ENCODE peak calls at places on chromosomes 11 and 22, in four cellular contexts. One of them, this sample, is unnamed.

GRCh38 chr11:13015753-13016152 is 6.6 kb downstream of the RASSF10 start:
- DNase-seq in CD4-positive, alpha-beta T cell: no peak
- DNase-seq in B cell: no peak
- DNase-seq in fibroblast of mammary gland: no peak
- DNase-seq in this sample: no peak

GRCh38 chr22:25032066-25032465 is 79.5 kb downstream of the KIAA1671 start:
- DNase-seq in CD4-positive, alpha-beta T cell: no peak
- DNase-seq in B cell: no peak
- DNase-seq in fibroblast of mammary gland: no peak
- DNase-seq in this sample: no peak

GRCh38 chr11:120707098-120707497 is 195.6 kb downstream of the GRIK4 start:
- DNase-seq in CD4-positive, alpha-beta T cell: no peak
- DNase-seq in B cell: no peak
- DNase-seq in fibroblast of mammary gland: no peak
- DNase-seq in this sample: no peak

GRCh38 chr11:45644981-45645889 is 20.2 kb downstream of the CHST1 start:
- DNase-seq in CD4-positive, alpha-beta T cell: no peak
- DNase-seq in B cell: no peak
- DNase-seq in fibroblast of mammary gland: no peak
- DNase-seq in this sample: no peak

GRCh38 chr11:3627291-3627690 is 14.5 kb downstream of the ART5 start:
- DNase-seq in CD4-positive, alpha-beta T cell: no peak
- DNase-seq in B cell: no peak
- DNase-seq in fibroblast of mammary gland: peak; percentile 82
- DNase-seq in this sample: no peak

GRCh38 chr11:11422291-11423128 is 69.5 kb upstream of the CSNK2A3 start:
- DNase-seq in CD4-positive, alpha-beta T cell: no peak
- DNase-seq in B cell: no peak
- DNase-seq in fibroblast of mammary gland: no peak
- DNase-seq in this sample: no peak

GRCh38 chr11:13942908-13943505 is 19.5 kb upstream of the SPON1 start:
- DNase-seq in CD4-positive, alpha-beta T cell: no peak
- DNase-seq in B cell: no peak
- DNase-seq in fibroblast of mammary gland: peak; percentile 64
- DNase-seq in this sample: no peak

GRCh38 chr11:128772814-128773213 is 78.9 kb downstream of the FLI1 start:
- DNase-seq in CD4-positive, alpha-beta T cell: peak; percentile 42
- DNase-seq in B cell: peak; percentile 86
- DNase-seq in fibroblast of mammary gland: no peak
- DNase-seq in this sample: no peak

GRCh38 chr11:112302226-112302868 is 41.7 kb upstream of the PLET1 start:
- DNase-seq in CD4-positive, alpha-beta T cell: no peak
- DNase-seq in B cell: no peak
- DNase-seq in fibroblast of mammary gland: no peak
- DNase-seq in this sample: no peak

GRCh38 chr11:118224512-118225180 is at the start of gene JAML:
- DNase-seq in CD4-positive, alpha-beta T cell: peak; percentile 70
- DNase-seq in B cell: peak; percentile 30
- DNase-seq in fibroblast of mammary gland: no peak
- DNase-seq in this sample: no peak

GRCh38 chr11:64762916-64763803 is 3.4 kb upstream of the PYGM start:
- DNase-seq in CD4-positive, alpha-beta T cell: peak; percentile 36
- DNase-seq in B cell: peak; percentile 60
- DNase-seq in fibroblast of mammary gland: peak; percentile 54
- DNase-seq in this sample: no peak

GRCh38 chr11:110951041-110951440 is 238.8 kb upstream of the ARHGAP20 start:
- DNase-seq in CD4-positive, alpha-beta T cell: no peak
- DNase-seq in B cell: no peak
- DNase-seq in fibroblast of mammary gland: no peak
- DNase-seq in this sample: no peak

GRCh38 chr22:27394806-27395404 is 406.7 kb downstream of the MN1 start:
- DNase-seq in CD4-positive, alpha-beta T cell: no peak
- DNase-seq in B cell: no peak
- DNase-seq in fibroblast of mammary gland: no peak
- DNase-seq in this sample: no peak

GRCh38 chr22:23233084-23233501 is 52.8 kb downstream of the BCR start:
- DNase-seq in CD4-positive, alpha-beta T cell: no peak
- DNase-seq in B cell: no peak
- DNase-seq in fibroblast of mammary gland: peak; percentile 48
- DNase-seq in this sample: peak; percentile 47

GRCh38 chr11:134019500-134019899 is 49.4 kb upstream of the JAM3 start:
- DNase-seq in CD4-positive, alpha-beta T cell: no peak
- DNase-seq in B cell: no peak
- DNase-seq in fibroblast of mammary gland: no peak
- DNase-seq in this sample: no peak

GRCh38 chr11:125285844-125286243 is 121.3 kb downstream of the PKNOX2 start:
- DNase-seq in CD4-positive, alpha-beta T cell: no peak
- DNase-seq in B cell: no peak
- DNase-seq in fibroblast of mammary gland: no peak
- DNase-seq in this sample: no peak

GRCh38 chr11:31958086-31958735 is 132.7 kb upstream of the RCN1 start:
- DNase-seq in CD4-positive, alpha-beta T cell: peak; percentile 24
- DNase-seq in B cell: peak; percentile 49
- DNase-seq in fibroblast of mammary gland: peak; percentile 56
- DNase-seq in this sample: peak; percentile 88

GRCh38 chr11:2097356-2097997 is 41.7 kb downstream of the IGF2 start:
- DNase-seq in CD4-positive, alpha-beta T cell: no peak
- DNase-seq in B cell: no peak
- DNase-seq in fibroblast of mammary gland: peak; percentile 67
- DNase-seq in this sample: no peak

GRCh38 chr11:112363527-112363926 is 102.9 kb upstream of the PLET1 start:
- DNase-seq in CD4-positive, alpha-beta T cell: no peak
- DNase-seq in B cell: no peak
- DNase-seq in fibroblast of mammary gland: peak; percentile 76
- DNase-seq in this sample: no peak

GRCh38 chr11:19838994-19839768 is 126.5 kb downstream of the NAV2 start:
- DNase-seq in CD4-positive, alpha-beta T cell: no peak
- DNase-seq in B cell: no peak
- DNase-seq in fibroblast of mammary gland: peak; percentile 28
- DNase-seq in this sample: no peak

GRCh38 chr11:67302571-67303131 is 679 bp upstream of the SSH3 start:
- DNase-seq in CD4-positive, alpha-beta T cell: no peak
- DNase-seq in B cell: no peak
- DNase-seq in fibroblast of mammary gland: no peak
- DNase-seq in this sample: peak; percentile 57

GRCh38 chr11:44427432-44427831 is 117.5 kb upstream of the ALX4 start:
- DNase-seq in CD4-positive, alpha-beta T cell: no peak
- DNase-seq in B cell: peak; percentile 4
- DNase-seq in fibroblast of mammary gland: no peak
- DNase-seq in this sample: no peak

GRCh38 chr22:19904174-19904856 is 37.3 kb upstream of the COMT start:
- DNase-seq in CD4-positive, alpha-beta T cell: no peak
- DNase-seq in B cell: no peak
- DNase-seq in fibroblast of mammary gland: no peak
- DNase-seq in this sample: no peak
- TF ChIP-seq CTCF in CD4-positive, alpha-beta T cell: no peak
- TF ChIP-seq CTCF in B cell: no peak
- TF ChIP-seq CTCF in fibroblast of mammary gland: no peak
- TF ChIP-seq CTCF in this sample: no peak

GRCh38 chr11:35239476-35240075 is 100.6 kb downstream of the CD44 start:
- DNase-seq in CD4-positive, alpha-beta T cell: no peak
- DNase-seq in B cell: no peak
- DNase-seq in fibroblast of mammary gland: no peak
- DNase-seq in this sample: no peak

GRCh38 chr11:35238882-35239281 is 99.9 kb downstream of the CD44 start:
- DNase-seq in CD4-positive, alpha-beta T cell: no peak
- DNase-seq in B cell: no peak
- DNase-seq in fibroblast of mammary gland: no peak
- DNase-seq in this sample: no peak

GRCh38 chr11:35237345-35237744 is 98.4 kb downstream of the CD44 start:
- DNase-seq in CD4-positive, alpha-beta T cell: no peak
- DNase-seq in B cell: no peak
- DNase-seq in fibroblast of mammary gland: no peak
- DNase-seq in this sample: no peak

GRCh38 chr11:35236667-35237003 is 97.7 kb downstream of the CD44 start:
- DNase-seq in CD4-positive, alpha-beta T cell: no peak
- DNase-seq in B cell: no peak
- DNase-seq in fibroblast of mammary gland: peak; percentile 52
- DNase-seq in this sample: no peak

DNA sequence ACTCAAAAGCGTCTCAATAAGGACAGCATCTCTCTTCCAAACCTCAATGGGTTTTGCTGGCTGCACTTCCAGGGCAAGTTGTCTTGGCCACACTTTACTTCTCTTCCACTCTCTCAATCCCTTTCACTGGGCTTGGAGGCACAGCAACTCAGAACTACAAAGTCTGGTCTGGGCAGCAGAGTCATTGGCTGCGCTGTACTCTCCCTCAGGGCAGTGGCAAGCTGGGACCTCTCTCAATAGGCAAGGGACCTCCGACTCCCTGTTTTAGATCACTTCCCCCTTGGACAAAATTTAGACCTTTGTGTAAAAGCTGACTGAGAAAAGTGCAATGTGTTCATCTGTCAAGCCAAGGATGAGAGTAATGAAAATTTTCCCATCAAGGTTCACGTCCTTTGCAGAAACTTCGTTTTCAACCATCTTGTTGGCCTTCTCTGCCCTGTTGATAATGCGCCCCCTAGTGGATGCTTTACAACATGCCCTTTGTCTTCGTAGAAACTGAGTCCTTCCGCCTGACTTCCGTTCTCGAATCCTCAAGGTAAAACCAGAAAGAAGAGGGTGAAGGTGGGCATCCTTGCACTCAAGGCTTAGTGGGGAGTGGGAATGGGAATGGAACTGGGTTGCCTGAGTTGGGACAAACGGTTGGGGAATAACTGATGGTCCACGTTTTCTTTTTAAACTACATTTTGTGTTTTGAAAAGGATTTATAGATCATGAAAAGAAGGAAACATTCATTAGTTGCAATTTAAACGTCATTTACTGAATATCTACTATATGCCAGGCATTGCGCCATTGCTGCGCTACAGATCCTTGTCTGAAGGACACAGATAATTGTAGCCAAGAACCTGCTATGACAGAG is 99.1 kb downstream of the CD44 start:
- DNase-seq in CD4-positive, alpha-beta T cell: peak; percentile 44
- DNase-seq in B cell: peak; percentile 80
- DNase-seq in fibroblast of mammary gland: peak; percentile 64
- DNase-seq in this sample: peak; percentile 41
- TF ChIP-seq CTCF in CD4-positive, alpha-beta T cell: peak; percentile 74
- TF ChIP-seq CTCF in B cell: peak; percentile 90
- TF ChIP-seq CTCF in fibroblast of mammary gland: peak; percentile 76
- TF ChIP-seq CTCF in this sample: peak; percentile 96

DNA sequence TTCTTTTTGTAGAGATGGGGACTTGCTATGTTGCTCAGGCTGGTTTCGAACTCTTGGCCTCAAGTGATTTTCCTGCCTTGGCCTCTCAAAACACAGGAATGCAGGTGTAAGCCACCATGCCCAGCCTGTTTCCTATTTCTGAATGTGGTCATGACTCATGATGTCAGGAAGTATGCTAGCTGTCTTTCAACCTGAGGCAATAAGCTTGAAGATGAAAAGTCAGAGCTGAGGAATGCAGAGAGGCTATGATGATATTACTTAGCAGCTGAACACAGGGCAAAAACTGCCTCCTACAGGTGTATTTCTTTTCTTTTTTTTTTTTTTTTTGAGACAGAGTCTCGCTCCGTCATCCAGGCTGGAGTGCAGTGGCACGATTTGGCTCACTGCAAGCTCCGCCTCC is 9.0 kb upstream of the NUCB2 start:
- DNase-seq in CD4-positive, alpha-beta T cell: no peak
- DNase-seq in B cell: no peak
- DNase-seq in fibroblast of mammary gland: peak; percentile 71
- DNase-seq in this sample: no peak
- TF ChIP-seq CTCF in CD4-positive, alpha-beta T cell: no peak
- TF ChIP-seq CTCF in B cell: no peak
- TF ChIP-seq CTCF in fibroblast of mammary gland: no peak
- TF ChIP-seq CTCF in this sample: no peak

DNA sequence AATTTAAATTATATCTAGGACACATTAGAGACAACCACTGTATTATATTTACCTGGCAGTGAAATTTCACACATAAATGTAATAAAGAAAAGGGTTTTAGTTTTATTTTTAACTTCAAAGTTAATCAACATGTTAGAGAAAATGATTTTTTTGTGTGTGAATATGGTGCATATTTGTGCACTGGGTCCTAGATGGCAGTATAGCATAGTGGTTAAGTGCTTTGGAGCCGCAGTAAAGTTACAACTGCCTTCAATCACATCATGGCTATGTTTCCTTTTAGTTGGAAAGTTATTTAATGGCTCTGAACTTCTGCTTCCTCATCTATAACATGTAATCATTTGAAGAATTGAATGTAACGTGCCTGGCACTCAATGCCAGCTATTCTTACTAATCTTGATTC is 108.9 kb upstream of the DDI1 start:
- DNase-seq in CD4-positive, alpha-beta T cell: no peak
- DNase-seq in B cell: no peak
- DNase-seq in fibroblast of mammary gland: peak; percentile 57
- DNase-seq in this sample: no peak
- TF ChIP-seq CTCF in CD4-positive, alpha-beta T cell: no peak
- TF ChIP-seq CTCF in B cell: no peak
- TF ChIP-seq CTCF in fibroblast of mammary gland: peak; percentile 58
- TF ChIP-seq CTCF in this sample: no peak

GRCh38 chr11:8948901-8949300 is 6.1 kb upstream of the ASCL3 start:
- DNase-seq in CD4-positive, alpha-beta T cell: no peak
- DNase-seq in B cell: no peak
- DNase-seq in fibroblast of mammary gland: no peak
- DNase-seq in this sample: no peak
- TF ChIP-seq CTCF in CD4-positive, alpha-beta T cell: no peak
- TF ChIP-seq CTCF in B cell: no peak
- TF ChIP-seq CTCF in fibroblast of mammary gland: no peak
- TF ChIP-seq CTCF in this sample: no peak

GRCh38 chr11:43358670-43359431 is at the start of gene TTC17:
- DNase-seq in CD4-positive, alpha-beta T cell: peak; percentile 89
- DNase-seq in B cell: peak; percentile 92
- DNase-seq in fibroblast of mammary gland: peak; percentile 88
- DNase-seq in this sample: peak; percentile 96
- TF ChIP-seq CTCF in CD4-positive, alpha-beta T cell: no peak
- TF ChIP-seq CTCF in B cell: no peak
- TF ChIP-seq CTCF in fibroblast of mammary gland: no peak
- TF ChIP-seq CTCF in this sample: no peak

GRCh38 chr22:43118953-43119458 is 8.5 kb downstream of the BIK start:
- DNase-seq in CD4-positive, alpha-beta T cell: no peak
- DNase-seq in B cell: peak; percentile 59
- DNase-seq in fibroblast of mammary gland: peak; percentile 33
- DNase-seq in this sample: no peak
- TF ChIP-seq CTCF in CD4-positive, alpha-beta T cell: no peak
- TF ChIP-seq CTCF in B cell: no peak
- TF ChIP-seq CTCF in fibroblast of mammary gland: no peak
- TF ChIP-seq CTCF in this sample: no peak

GRCh38 chr11:79708319-79708928 is 267.6 kb upstream of the TENM4 start:
- DNase-seq in CD4-positive, alpha-beta T cell: no peak
- DNase-seq in B cell: no peak
- DNase-seq in fibroblast of mammary gland: peak; percentile 34
- DNase-seq in this sample: no peak
- TF ChIP-seq CTCF in CD4-positive, alpha-beta T cell: no peak
- TF ChIP-seq CTCF in B cell: no peak
- TF ChIP-seq CTCF in fibroblast of mammary gland: peak; percentile 45
- TF ChIP-seq CTCF in this sample: peak; percentile 45

This sample was measured in glutamatergic neuron.